ENCODE peak calls at places on chromosomes 2 and 18, in six cellular contexts. One of them, this sample, is unnamed.

GRCh38 chr2:149019768-149020167 is 18.7 kb upstream of the LYPD6B start:
- DNase-seq in HFFc6: no peak
- DNase-seq in fibroblast of mammary gland: no peak
- DNase-seq in AG08396: no peak
- DNase-seq in kidney tubule cell: peak; percentile 49
- DNase-seq in activated CD8-positive, alpha-beta memory T cell treated with anti-CD3 and anti-CD28 coated beads, Interleukin-2, amount 50 U/mL, for 48 hours: no peak
- DNase-seq in this sample: no peak

GRCh38 chr2:6826081-6826913 is 39.4 kb downstream of the CMPK2 start:
- DNase-seq in HFFc6: peak; percentile 18
- DNase-seq in AG08396: peak; percentile 40
- DNase-seq in kidney tubule cell: peak; percentile 91
- DNase-seq in fibroblast of mammary gland: peak; percentile 95
- DNase-seq in activated CD8-positive, alpha-beta memory T cell treated with anti-CD3 and anti-CD28 coated beads, Interleukin-2, amount 50 U/mL, for 48 hours: peak; percentile 66
- DNase-seq in this sample: no peak

GRCh38 chr2:96553176-96553956 is 16.8 kb downstream of the ARID5A start:
- DNase-seq in fibroblast of mammary gland: no peak
- DNase-seq in AG08396: no peak
- DNase-seq in activated CD8-positive, alpha-beta memory T cell treated with anti-CD3 and anti-CD28 coated beads, Interleukin-2, amount 50 U/mL, for 48 hours: peak; percentile 72
- DNase-seq in kidney tubule cell: no peak
- DNase-seq in HFFc6: no peak
- DNase-seq in this sample: no peak

GRCh38 chr2:7190587-7191320 is 273.5 kb downstream of the RNF144A start:
- DNase-seq in HFFc6: no peak
- DNase-seq in activated CD8-positive, alpha-beta memory T cell treated with anti-CD3 and anti-CD28 coated beads, Interleukin-2, amount 50 U/mL, for 48 hours: no peak
- DNase-seq in AG08396: no peak
- DNase-seq in kidney tubule cell: peak; percentile 13
- DNase-seq in fibroblast of mammary gland: peak; percentile 3
- DNase-seq in this sample: no peak

GRCh38 chr2:63849381-63850203 is 7.9 kb downstream of the UGP2 start:
- DNase-seq in AG08396: peak; percentile 8
- DNase-seq in fibroblast of mammary gland: no peak
- DNase-seq in HFFc6: peak; percentile 29
- DNase-seq in activated CD8-positive, alpha-beta memory T cell treated with anti-CD3 and anti-CD28 coated beads, Interleukin-2, amount 50 U/mL, for 48 hours: no peak
- DNase-seq in kidney tubule cell: no peak
- DNase-seq in this sample: no peak

GRCh38 chr2:27356056-27356381 is 545 bp downstream of the GTF3C2 start:
- DNase-seq in HFFc6: peak; percentile 57
- DNase-seq in activated CD8-positive, alpha-beta memory T cell treated with anti-CD3 and anti-CD28 coated beads, Interleukin-2, amount 50 U/mL, for 48 hours: no peak
- DNase-seq in AG08396: peak; percentile 53
- DNase-seq in kidney tubule cell: peak; percentile 74
- DNase-seq in fibroblast of mammary gland: peak; percentile 63
- DNase-seq in this sample: no peak

GRCh38 chr2:14015113-14015512 is 617.4 kb upstream of the LRATD1 start:
- DNase-seq in HFFc6: no peak
- DNase-seq in kidney tubule cell: no peak
- DNase-seq in fibroblast of mammary gland: no peak
- DNase-seq in activated CD8-positive, alpha-beta memory T cell treated with anti-CD3 and anti-CD28 coated beads, Interleukin-2, amount 50 U/mL, for 48 hours: no peak
- DNase-seq in AG08396: no peak
- DNase-seq in this sample: no peak

GRCh38 chr2:161063074-161063945 is 96.9 kb upstream of the TANK start:
- DNase-seq in AG08396: peak; percentile 71
- DNase-seq in HFFc6: peak; percentile 80
- DNase-seq in activated CD8-positive, alpha-beta memory T cell treated with anti-CD3 and anti-CD28 coated beads, Interleukin-2, amount 50 U/mL, for 48 hours: peak; percentile 70
- DNase-seq in kidney tubule cell: peak; percentile 74
- DNase-seq in fibroblast of mammary gland: peak; percentile 91
- DNase-seq in this sample: peak; percentile 51

GRCh38 chr2:120222186-120223033 is 790 bp downstream of the TMEM185B start:
- DNase-seq in activated CD8-positive, alpha-beta memory T cell treated with anti-CD3 and anti-CD28 coated beads, Interleukin-2, amount 50 U/mL, for 48 hours: no peak
- DNase-seq in fibroblast of mammary gland: no peak
- DNase-seq in kidney tubule cell: no peak
- DNase-seq in HFFc6: no peak
- DNase-seq in AG08396: no peak
- DNase-seq in this sample: no peak

GRCh38 chr2:118672055-118672454 is 175.4 kb downstream of the EN1 start:
- DNase-seq in fibroblast of mammary gland: no peak
- DNase-seq in activated CD8-positive, alpha-beta memory T cell treated with anti-CD3 and anti-CD28 coated beads, Interleukin-2, amount 50 U/mL, for 48 hours: no peak
- DNase-seq in kidney tubule cell: no peak
- DNase-seq in HFFc6: no peak
- DNase-seq in AG08396: no peak
- DNase-seq in this sample: no peak

GRCh38 chr2:229714080-229714735 is at the start of gene DNER:
- DNase-seq in kidney tubule cell: peak; percentile 30
- DNase-seq in AG08396: peak; percentile 84
- DNase-seq in HFFc6: no peak
- DNase-seq in activated CD8-positive, alpha-beta memory T cell treated with anti-CD3 and anti-CD28 coated beads, Interleukin-2, amount 50 U/mL, for 48 hours: peak; percentile 75
- DNase-seq in fibroblast of mammary gland: no peak
- DNase-seq in this sample: peak; percentile 39

GRCh38 chr2:144364988-144365738 is 154.8 kb downstream of the ZEB2 start:
- DNase-seq in AG08396: no peak
- DNase-seq in activated CD8-positive, alpha-beta memory T cell treated with anti-CD3 and anti-CD28 coated beads, Interleukin-2, amount 50 U/mL, for 48 hours: no peak
- DNase-seq in kidney tubule cell: peak; percentile 87
- DNase-seq in HFFc6: peak; percentile 25
- DNase-seq in fibroblast of mammary gland: peak; percentile 77
- DNase-seq in this sample: no peak

GRCh38 chr2:190451561-190452176 is 43.5 kb downstream of the MFSD6 start:
- DNase-seq in kidney tubule cell: no peak
- DNase-seq in fibroblast of mammary gland: peak; percentile 67
- DNase-seq in activated CD8-positive, alpha-beta memory T cell treated with anti-CD3 and anti-CD28 coated beads, Interleukin-2, amount 50 U/mL, for 48 hours: no peak
- DNase-seq in AG08396: no peak
- DNase-seq in HFFc6: peak; percentile 43
- DNase-seq in this sample: no peak

GRCh38 chr18:37524546-37525301 is 40.9 kb downstream of the CELF4 start:
- DNase-seq in fibroblast of mammary gland: no peak
- DNase-seq in HFFc6: no peak
- DNase-seq in kidney tubule cell: no peak
- DNase-seq in AG08396: no peak
- DNase-seq in activated CD8-positive, alpha-beta memory T cell treated with anti-CD3 and anti-CD28 coated beads, Interleukin-2, amount 50 U/mL, for 48 hours: no peak
- DNase-seq in this sample: peak; percentile 22

GRCh38 chr2:241910604-241911520 is 41.3 kb downstream of the RTP5 start:
- DNase-seq in kidney tubule cell: no peak
- DNase-seq in fibroblast of mammary gland: no peak
- DNase-seq in HFFc6: no peak
- DNase-seq in activated CD8-positive, alpha-beta memory T cell treated with anti-CD3 and anti-CD28 coated beads, Interleukin-2, amount 50 U/mL, for 48 hours: no peak
- DNase-seq in AG08396: no peak
- DNase-seq in this sample: no peak

GRCh38 chr18:48316177-48316576 is 93.0 kb downstream of the ZBTB7C start:
- DNase-seq in activated CD8-positive, alpha-beta memory T cell treated with anti-CD3 and anti-CD28 coated beads, Interleukin-2, amount 50 U/mL, for 48 hours: no peak
- DNase-seq in HFFc6: no peak
- DNase-seq in AG08396: no peak
- DNase-seq in fibroblast of mammary gland: no peak
- DNase-seq in kidney tubule cell: no peak
- DNase-seq in this sample: no peak

GRCh38 chr2:83991992-83992391 is 467.1 kb downstream of the SUCLG1 start:
- DNase-seq in fibroblast of mammary gland: no peak
- DNase-seq in activated CD8-positive, alpha-beta memory T cell treated with anti-CD3 and anti-CD28 coated beads, Interleukin-2, amount 50 U/mL, for 48 hours: no peak
- DNase-seq in HFFc6: no peak
- DNase-seq in kidney tubule cell: peak; percentile 43
- DNase-seq in AG08396: no peak
- DNase-seq in this sample: no peak

GRCh38 chr2:221314786-221315185 is 257.3 kb downstream of the EPHA4 start:
- DNase-seq in fibroblast of mammary gland: no peak
- DNase-seq in HFFc6: no peak
- DNase-seq in kidney tubule cell: no peak
- DNase-seq in AG08396: no peak
- DNase-seq in activated CD8-positive, alpha-beta memory T cell treated with anti-CD3 and anti-CD28 coated beads, Interleukin-2, amount 50 U/mL, for 48 hours: no peak
- DNase-seq in this sample: no peak

GRCh38 chr2:55861733-55862132 is 61.8 kb downstream of the EFEMP1 start:
- DNase-seq in kidney tubule cell: no peak
- DNase-seq in AG08396: no peak
- DNase-seq in HFFc6: no peak
- DNase-seq in fibroblast of mammary gland: peak; percentile 59
- DNase-seq in activated CD8-positive, alpha-beta memory T cell treated with anti-CD3 and anti-CD28 coated beads, Interleukin-2, amount 50 U/mL, for 48 hours: no peak
- DNase-seq in this sample: no peak

GRCh38 chr2:209525834-209526281 is 102.0 kb downstream of the MAP2 start:
- DNase-seq in fibroblast of mammary gland: peak; percentile 83
- DNase-seq in HFFc6: peak; percentile 92
- DNase-seq in AG08396: peak; percentile 18
- DNase-seq in activated CD8-positive, alpha-beta memory T cell treated with anti-CD3 and anti-CD28 coated beads, Interleukin-2, amount 50 U/mL, for 48 hours: no peak
- DNase-seq in kidney tubule cell: peak; percentile 77
- DNase-seq in this sample: no peak